ENCODE peak calls at places on chromosomes 12 and 14, in nine cellular contexts. M is hypothalamus, T is HT1080, C is psoas muscle, X is colonic mucosa, I is NCI-H2081, V is Kasumi-1, J is AG09319, W is NCI-H1092 treated with DMSO at 0.1 percent for 48 hours. P is an unnamed sample.

GRCh38 chr12:40198601-40199000 is 26.2 kb upstream of the LRRK2 start:
- DNase-seq in W (no peak), J (no peak), M (no peak), C (no peak), T (peak), X (no peak), V (no peak), I (no peak), P (no peak)

GRCh38 chr14:95227279-95227860 is 70.0 kb upstream of the DICER1 start:
- DNase-seq in V (no peak), X (no peak), J (no peak), M (no peak), C (no peak), W (peak), T (no peak), I (peak), P (peak)

GRCh38 chr14:59969319-59969718 is 49.4 kb downstream of the LRRC9 start:
- DNase-seq in I (no peak), V (no peak), M (no peak), X (no peak), T (peak), C (no peak), J (no peak), W (no peak), P (peak)

GRCh38 chr12:108312885-108313203 is 26.3 kb downstream of the CMKLR1 start:
- DNase-seq in W (no peak), T (no peak), J (no peak), V (no peak), X (no peak), M (peak), C (peak), I (no peak), P (no peak)

GRCh38 chr12:9509464-9510166 is 98.1 kb downstream of the KLRB1 start:
- DNase-seq in W (no peak), C (no peak), M (no peak), T (peak), I (no peak), X (no peak), J (peak), V (no peak), P (no peak)

GRCh38 chr14:42192659-42193425 is 586.2 kb downstream of the LRFN5 start:
- DNase-seq in V (no peak), M (no peak), W (no peak), I (no peak), J (peak), C (no peak), T (peak), X (no peak), P (peak)

GRCh38 chr14:23561259-23561658 is 5.2 kb downstream of the THTPA start:
- DNase-seq in X (no peak), T (no peak), V (no peak), J (no peak), M (no peak), C (no peak), W (no peak), I (no peak), P (no peak)

GRCh38 chr12:92927436-92928116 is 1.5 kb downstream of the EEA1 start:
- DNase-seq in X (no peak), M (no peak), J (peak), V (peak), C (no peak), T (peak), I (no peak), W (no peak), P (peak)

GRCh38 chr12:92365836-92366235 is 220.2 kb upstream of the BTG1 start:
- DNase-seq in I (no peak), T (no peak), M (no peak), W (peak), V (no peak), X (no peak), C (no peak), J (no peak), P (peak)

GRCh38 chr12:38878986-38879385 is 26.4 kb downstream of the CPNE8 start:
- DNase-seq in J (no peak), W (no peak), T (no peak), M (no peak), C (no peak), X (no peak), I (no peak), V (no peak), P (no peak)

GRCh38 chr12:127145543-127145928 is 1121.4 kb upstream of the TMEM132C start:
- DNase-seq in J (no peak), M (no peak), X (no peak), V (no peak), W (no peak), I (no peak), C (no peak), T (no peak), P (no peak)

GRCh38 chr12:58988643-58989042 is 68.3 kb upstream of the LRIG3 start:
- DNase-seq in M (no peak), J (no peak), T (peak), V (peak), W (no peak), I (no peak), C (no peak), X (no peak), P (no peak)

GRCh38 chr12:84732941-84733340 is 179.7 kb downstream of the SLC6A15 start:
- DNase-seq in T (no peak), W (no peak), V (no peak), C (no peak), X (no peak), J (no peak), M (no peak), I (no peak), P (no peak)

GRCh38 chr14:68986926-68987652 is 8.0 kb upstream of the ACTN1 start:
- DNase-seq in M (no peak), J (no peak), X (no peak), T (peak), I (no peak), V (no peak), W (no peak), C (no peak), P (peak)

GRCh38 chr12:93571854-93572711 is at the start of gene SOCS2:
- DNase-seq in V (no peak), M (no peak), J (no peak), W (no peak), C (peak), T (no peak), I (peak), X (peak), P (peak)

GRCh38 chr12:59115995-59116394 is 195.7 kb upstream of the LRIG3 start:
- DNase-seq in X (no peak), C (no peak), M (no peak), W (no peak), I (no peak), J (no peak), V (no peak), T (no peak), P (no peak)

GRCh38 chr12:130787445-130788410 is 51.3 kb downstream of the STX2 start:
- DNase-seq in I (no peak), C (no peak), M (no peak), W (no peak), T (no peak), X (no peak), J (no peak), V (no peak), P (no peak)

GRCh38 chr14:50340045-50340444 is 27.9 kb downstream of the DMAC2L start:
- DNase-seq in J (no peak), M (no peak), T (no peak), C (no peak), W (no peak), X (no peak), I (no peak), V (no peak), P (no peak)